ENCODE peak calls at places on chromosomes 7 and 10, in six cellular contexts. One of them, this sample, is unnamed.

GRCh38 chr7:128737867-128738390 is 1.2 kb upstream of the CALU start:
- DNase-seq in GM12878: no peak
- DNase-seq in A549: peak; percentile 33
- DNase-seq in transverse colon: no peak
- DNase-seq in ovary: no peak
- DNase-seq in tibial nerve: no peak
- DNase-seq in this sample: no peak

GRCh38 chr7:77327067-77327931 is 88.8 kb downstream of the GSAP start:
- DNase-seq in GM12878: no peak
- DNase-seq in A549: no peak
- DNase-seq in transverse colon: peak; percentile 23
- DNase-seq in ovary: no peak
- DNase-seq in tibial nerve: no peak
- DNase-seq in this sample: peak; percentile 84

GRCh38 chr10:24238527-24239247 is 29.7 kb downstream of the KIAA1217 start:
- DNase-seq in GM12878: no peak
- DNase-seq in A549: no peak
- DNase-seq in transverse colon: peak; percentile 21
- DNase-seq in ovary: no peak
- DNase-seq in tibial nerve: no peak
- DNase-seq in this sample: no peak

GRCh38 chr10:5873515-5873995 is 16.1 kb downstream of the ANKRD16 start:
- DNase-seq in GM12878: peak; percentile 59
- DNase-seq in A549: peak; percentile 82
- DNase-seq in transverse colon: peak; percentile 76
- DNase-seq in ovary: peak; percentile 47
- DNase-seq in tibial nerve: peak; percentile 46
- DNase-seq in this sample: peak; percentile 72

GRCh38 chr7:332020-332517 is 42.1 kb downstream of the FOXL3 start:
- DNase-seq in GM12878: no peak
- DNase-seq in A549: no peak
- DNase-seq in transverse colon: no peak
- DNase-seq in ovary: no peak
- DNase-seq in tibial nerve: no peak
- DNase-seq in this sample: peak; percentile 61

GRCh38 chr10:76858721-76859120 is 778.9 kb downstream of the KCNMA1 start:
- DNase-seq in GM12878: no peak
- DNase-seq in A549: no peak
- DNase-seq in transverse colon: no peak
- DNase-seq in ovary: no peak
- DNase-seq in tibial nerve: no peak
- DNase-seq in this sample: no peak

GRCh38 chr10:966466-967235 is 21.6 kb upstream of the GTPBP4 start:
- DNase-seq in GM12878: no peak
- DNase-seq in A549: no peak
- DNase-seq in transverse colon: no peak
- DNase-seq in ovary: no peak
- DNase-seq in tibial nerve: no peak
- DNase-seq in this sample: no peak

GRCh38 chr7:29287366-29287765 is 92.8 kb downstream of the CHN2 start:
- DNase-seq in GM12878: no peak
- DNase-seq in A549: peak; percentile 40
- DNase-seq in transverse colon: no peak
- DNase-seq in ovary: no peak
- DNase-seq in tibial nerve: no peak
- DNase-seq in this sample: no peak

GRCh38 chr10:94076325-94076841 is 82.7 kb downstream of the PLCE1 start:
- DNase-seq in GM12878: no peak
- DNase-seq in A549: peak; percentile 36
- DNase-seq in transverse colon: peak; percentile 16
- DNase-seq in ovary: peak; percentile 13
- DNase-seq in tibial nerve: no peak
- DNase-seq in this sample: no peak

GRCh38 chr10:128274938-128275337 is 148.7 kb upstream of the MKI67 start:
- DNase-seq in GM12878: no peak
- DNase-seq in A549: no peak
- DNase-seq in transverse colon: no peak
- DNase-seq in ovary: no peak
- DNase-seq in tibial nerve: peak; percentile 24
- DNase-seq in this sample: no peak

GRCh38 chr7:493661-494251 is 25.9 kb downstream of the PDGFA start:
- DNase-seq in GM12878: no peak
- DNase-seq in A549: no peak
- DNase-seq in transverse colon: no peak
- DNase-seq in ovary: no peak
- DNase-seq in tibial nerve: no peak
- DNase-seq in this sample: peak; percentile 62

GRCh38 chr10:3074145-3074665 is 6.9 kb downstream of the PFKP start:
- DNase-seq in GM12878: no peak
- DNase-seq in A549: no peak
- DNase-seq in transverse colon: no peak
- DNase-seq in ovary: no peak
- DNase-seq in tibial nerve: no peak
- DNase-seq in this sample: peak; percentile 62

GRCh38 chr7:106504207-106504606 is 156.8 kb downstream of the CCDC71L start:
- DNase-seq in GM12878: no peak
- DNase-seq in A549: no peak
- DNase-seq in transverse colon: no peak
- DNase-seq in ovary: no peak
- DNase-seq in tibial nerve: no peak
- DNase-seq in this sample: no peak

GRCh38 chr10:8331896-8332729 is 277.6 kb downstream of the GATA3 start:
- DNase-seq in GM12878: no peak
- DNase-seq in A549: peak; percentile 34
- DNase-seq in transverse colon: peak; percentile 56
- DNase-seq in ovary: no peak
- DNase-seq in tibial nerve: no peak
- DNase-seq in this sample: no peak

GRCh38 chr7:123635551-123636359 is 19.9 kb upstream of the LMOD2 start:
- DNase-seq in GM12878: no peak
- DNase-seq in A549: peak; percentile 13
- DNase-seq in transverse colon: no peak
- DNase-seq in ovary: no peak
- DNase-seq in tibial nerve: no peak
- DNase-seq in this sample: no peak

GRCh38 chr7:111262293-111263116 is 171.6 kb downstream of the LRRN3 start:
- DNase-seq in GM12878: no peak
- DNase-seq in A549: no peak
- DNase-seq in transverse colon: no peak
- DNase-seq in ovary: no peak
- DNase-seq in tibial nerve: no peak
- DNase-seq in this sample: no peak

GRCh38 chr10:60654813-60655464 is 123.3 kb upstream of the CDK1 start:
- DNase-seq in GM12878: no peak
- DNase-seq in A549: no peak
- DNase-seq in transverse colon: no peak
- DNase-seq in ovary: no peak
- DNase-seq in tibial nerve: no peak
- DNase-seq in this sample: no peak

GRCh38 chr7:111159426-111159825 is 68.5 kb downstream of the LRRN3 start:
- DNase-seq in GM12878: no peak
- DNase-seq in A549: no peak
- DNase-seq in transverse colon: no peak
- DNase-seq in ovary: no peak
- DNase-seq in tibial nerve: no peak
- DNase-seq in this sample: no peak

GRCh38 chr10:88045544-88046415 is 182.4 kb downstream of the PTEN start:
- DNase-seq in GM12878: no peak
- DNase-seq in A549: no peak
- DNase-seq in transverse colon: no peak
- DNase-seq in ovary: no peak
- DNase-seq in tibial nerve: peak; percentile 28
- DNase-seq in this sample: no peak

GRCh38 chr10:70773965-70774809 is 11.0 kb downstream of the TBATA start:
- DNase-seq in GM12878: no peak
- DNase-seq in A549: no peak
- DNase-seq in transverse colon: no peak
- DNase-seq in ovary: no peak
- DNase-seq in tibial nerve: no peak
- DNase-seq in this sample: no peak

GRCh38 chr10:100043344-100043743 is 33.6 kb upstream of the DNMBP start:
- DNase-seq in GM12878: no peak
- DNase-seq in A549: no peak
- DNase-seq in transverse colon: peak; percentile 16
- DNase-seq in ovary: no peak
- DNase-seq in tibial nerve: no peak
- DNase-seq in this sample: no peak

GRCh38 chr10:102167861-102168260 is 15.7 kb downstream of the NOLC1 start:
- DNase-seq in GM12878: no peak
- DNase-seq in A549: no peak
- DNase-seq in transverse colon: no peak
- DNase-seq in ovary: no peak
- DNase-seq in tibial nerve: no peak
- DNase-seq in this sample: no peak

GRCh38 chr10:50312464-50313437 is 61.4 kb upstream of the ASAH2 start:
- DNase-seq in GM12878: no peak
- DNase-seq in A549: no peak
- DNase-seq in transverse colon: no peak
- DNase-seq in ovary: no peak
- DNase-seq in tibial nerve: no peak
- DNase-seq in this sample: no peak

GRCh38 chr7:7438851-7439250 is 96.8 kb downstream of the COL28A1 start:
- DNase-seq in GM12878: no peak
- DNase-seq in A549: peak; percentile 78
- DNase-seq in transverse colon: no peak
- DNase-seq in ovary: no peak
- DNase-seq in tibial nerve: no peak
- DNase-seq in this sample: no peak

GRCh38 chr10:25959540-25960232 is 25.7 kb downstream of the MYO3A start:
- DNase-seq in GM12878: no peak
- DNase-seq in A549: no peak
- DNase-seq in transverse colon: no peak
- DNase-seq in ovary: no peak
- DNase-seq in tibial nerve: no peak
- DNase-seq in this sample: no peak

GRCh38 chr7:34837826-34838225 is 179.8 kb downstream of the NPSR1 start:
- DNase-seq in GM12878: no peak
- DNase-seq in A549: no peak
- DNase-seq in transverse colon: no peak
- DNase-seq in ovary: no peak
- DNase-seq in tibial nerve: no peak
- DNase-seq in this sample: no peak

GRCh38 chr7:121180436-121181063 is 148.2 kb upstream of the WNT16 start:
- DNase-seq in GM12878: peak; percentile 79
- DNase-seq in A549: no peak
- DNase-seq in transverse colon: no peak
- DNase-seq in ovary: no peak
- DNase-seq in tibial nerve: no peak
- DNase-seq in this sample: no peak

DNA sequence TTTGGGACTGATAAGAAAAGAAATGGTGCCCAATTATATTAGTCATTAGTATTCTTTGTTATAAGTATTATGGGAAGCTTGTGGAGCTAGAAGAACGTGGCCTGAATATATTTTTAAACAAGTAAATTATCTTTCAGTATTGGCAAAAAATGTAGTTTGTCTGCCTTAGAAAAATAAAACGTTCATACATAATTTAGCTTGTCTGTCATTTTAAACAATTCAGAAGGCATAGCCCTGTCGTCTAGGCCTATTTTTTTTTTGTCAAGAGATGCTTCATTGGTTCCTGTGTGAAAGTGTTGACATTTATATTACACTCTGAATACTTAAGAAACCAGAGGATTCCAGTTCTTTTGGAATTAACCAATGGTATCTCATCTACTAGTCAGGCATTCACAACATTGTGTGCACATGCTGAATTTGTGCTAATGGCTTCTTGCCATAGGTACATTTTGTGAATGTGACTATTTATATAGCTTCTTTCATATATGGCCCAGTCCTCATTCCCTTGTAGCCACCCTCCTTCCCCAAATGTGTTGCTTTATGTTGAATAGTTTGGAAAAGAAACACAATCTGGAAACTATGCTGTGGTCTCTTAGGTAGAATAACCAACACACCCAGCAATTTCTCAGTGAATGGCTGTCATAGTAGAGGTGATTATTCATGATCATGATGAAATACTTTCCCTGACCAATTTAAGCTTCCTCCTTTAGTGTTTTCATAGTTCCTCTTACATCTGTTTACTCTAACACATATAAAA is 435.8 kb downstream of the EXOC4 start:
- DNase-seq in GM12878: no peak
- DNase-seq in A549: no peak
- DNase-seq in transverse colon: no peak
- DNase-seq in ovary: no peak
- DNase-seq in tibial nerve: no peak
- DNase-seq in this sample: no peak
- TF ChIP-seq EP300 in GM12878: no peak
- TF ChIP-seq EP300 in A549: no peak
- TF ChIP-seq EP300 in transverse colon: no peak
- TF ChIP-seq EP300 in ovary: no peak
- TF ChIP-seq EP300 in tibial nerve: no peak
- TF ChIP-seq EP300 in this sample: no peak

GRCh38 chr10:34254596-34254995 is 560.5 kb downstream of the PARD3 start:
- DNase-seq in GM12878: peak; percentile 12
- DNase-seq in A549: peak; percentile 48
- DNase-seq in transverse colon: peak; percentile 21
- DNase-seq in ovary: no peak
- DNase-seq in tibial nerve: no peak
- DNase-seq in this sample: no peak
- TF ChIP-seq EP300 in GM12878: no peak
- TF ChIP-seq EP300 in A549: peak; percentile 94
- TF ChIP-seq EP300 in transverse colon: no peak
- TF ChIP-seq EP300 in ovary: no peak
- TF ChIP-seq EP300 in tibial nerve: no peak
- TF ChIP-seq EP300 in this sample: no peak

DNA sequence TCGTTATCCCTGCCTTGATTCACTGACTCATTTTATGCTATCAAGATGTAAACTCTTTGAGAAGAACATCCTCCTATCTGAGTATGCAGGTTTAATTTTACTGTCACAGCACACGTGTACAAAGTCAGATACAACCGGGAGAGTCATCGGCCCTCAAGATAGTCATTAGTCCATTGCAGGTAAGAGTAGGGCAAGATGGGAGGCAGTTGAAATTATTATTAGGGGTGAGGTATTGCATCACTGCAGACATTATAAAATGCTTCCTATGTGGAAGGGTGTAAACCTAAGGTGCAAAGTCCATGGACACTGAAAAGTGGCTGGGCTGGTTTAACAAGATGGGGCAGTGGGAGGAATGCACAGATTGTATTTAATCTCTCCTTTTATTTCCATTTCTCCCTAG is 113.7 kb downstream of the ARL4A start:
- DNase-seq in GM12878: no peak
- DNase-seq in A549: no peak
- DNase-seq in transverse colon: peak; percentile 84
- DNase-seq in ovary: no peak
- DNase-seq in tibial nerve: no peak
- DNase-seq in this sample: no peak
- TF ChIP-seq EP300 in GM12878: no peak
- TF ChIP-seq EP300 in A549: no peak
- TF ChIP-seq EP300 in transverse colon: peak; percentile 84
- TF ChIP-seq EP300 in ovary: no peak
- TF ChIP-seq EP300 in tibial nerve: no peak
- TF ChIP-seq EP300 in this sample: no peak

DNA sequence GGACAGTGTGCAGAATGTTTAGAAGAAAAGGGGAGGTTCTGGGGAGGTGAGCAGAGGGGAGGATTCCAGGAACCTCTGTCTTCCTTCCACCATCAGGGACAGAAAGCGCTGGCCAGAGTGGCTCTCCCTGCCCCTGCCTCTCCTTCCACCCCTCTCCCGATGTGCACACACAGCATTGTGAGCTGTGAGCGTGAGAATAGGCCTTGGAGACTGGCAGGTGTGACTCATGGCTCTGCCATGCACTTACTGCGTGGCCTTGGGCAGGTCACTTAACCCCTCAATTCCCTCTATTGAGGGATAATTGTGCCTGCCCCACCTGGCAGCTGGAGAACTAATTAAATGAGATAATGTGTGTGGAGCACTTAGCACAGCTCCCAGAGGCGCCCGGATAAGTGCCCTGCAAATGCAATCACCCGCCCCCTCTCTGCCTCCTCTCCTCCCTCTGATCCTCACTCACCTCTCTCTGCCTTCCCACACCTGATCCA is 115.4 kb downstream of the ZMIZ1 start:
- DNase-seq in GM12878: no peak
- DNase-seq in A549: peak; percentile 72
- DNase-seq in transverse colon: no peak
- DNase-seq in ovary: no peak
- DNase-seq in tibial nerve: no peak
- DNase-seq in this sample: no peak
- TF ChIP-seq EP300 in GM12878: no peak
- TF ChIP-seq EP300 in A549: peak; percentile 71
- TF ChIP-seq EP300 in transverse colon: no peak
- TF ChIP-seq EP300 in ovary: no peak
- TF ChIP-seq EP300 in tibial nerve: no peak
- TF ChIP-seq EP300 in this sample: no peak